ENCODE peak calls at places on chromosome 7, in eight cellular contexts. W is T-helper 9 cell, K is DMS153, I is C1 segment of cervical spinal cord, R is body of pancreas, U is NCI-H2081, V is Daoy, A is left cardiac atrium. E is an unnamed sample.

GRCh38 chr7:55133630-55134392 is 115.0 kb downstream of the EGFR start:
- DNase-seq in I (no peak), V (peak), K (no peak), U (no peak), A (peak), W (no peak), R (no peak), E (no peak)

GRCh38 chr7:1235501-1236131 is 2.9 kb downstream of the UNCX start:
- DNase-seq in A (no peak), I (no peak), K (no peak), V (peak), W (no peak), R (no peak), U (no peak), E (no peak)

GRCh38 chr7:21962677-21963076 is 17.0 kb upstream of the CDCA7L start:
- DNase-seq in U (no peak), K (peak), V (no peak), R (no peak), W (no peak), I (no peak), A (no peak), E (no peak)

GRCh38 chr7:35645691-35646090 is 49.2 kb downstream of the HERPUD2 start:
- DNase-seq in V (no peak), R (no peak), U (no peak), I (no peak), W (no peak), A (no peak), K (no peak), E (no peak)

GRCh38 chr7:102153586-102153948 is 133.1 kb upstream of the SH2B2 start:
- DNase-seq in V (no peak), A (no peak), U (no peak), W (no peak), R (no peak), I (no peak), K (peak), E (no peak)

GRCh38 chr7:93392984-93393383 is 160.8 kb downstream of the VPS50 start:
- DNase-seq in I (no peak), W (no peak), U (no peak), K (no peak), R (no peak), V (no peak), A (no peak), E (no peak)

GRCh38 chr7:142960955-142961512 is 1.1 kb downstream of the KEL start:
- DNase-seq in A (no peak), R (no peak), V (no peak), K (no peak), I (no peak), W (no peak), U (no peak), E (no peak)

GRCh38 chr7:74173074-74173473 is 1.1 kb upstream of the EIF4H start:
- DNase-seq in U (no peak), K (no peak), A (no peak), V (peak), I (no peak), R (peak), W (no peak), E (no peak)